ENCODE peak calls at places on chromosomes 16 and 17, in four cellular contexts. One of them, this sample, is unnamed.

GRCh38 chr17:63418540-63418939 is 27.6 kb downstream of the CYB561 start:
- DNase-seq in BE2C: no peak
- DNase-seq in A549: no peak
- DNase-seq in colonic mucosa: no peak
- DNase-seq in this sample: no peak

GRCh38 chr16:77585852-77586251 is 136.5 kb upstream of the NUDT7 start:
- DNase-seq in BE2C: no peak
- DNase-seq in A549: peak
- DNase-seq in colonic mucosa: no peak
- DNase-seq in this sample: no peak

GRCh38 chr17:30031214-30031869 is 85.3 kb upstream of the NSRP1 start:
- DNase-seq in colonic mucosa: no peak
- DNase-seq in A549: no peak
- DNase-seq in BE2C: no peak
- DNase-seq in this sample: no peak

GRCh38 chr17:36183001-36183810 is 6.8 kb upstream of the TBC1D3B start:
- DNase-seq in BE2C: peak
- DNase-seq in A549: peak
- DNase-seq in colonic mucosa: peak
- DNase-seq in this sample: peak

GRCh38 chr17:1554751-1555617 is 7.6 kb downstream of the PITPNA start:
- DNase-seq in A549: no peak
- DNase-seq in BE2C: no peak
- DNase-seq in colonic mucosa: no peak
- DNase-seq in this sample: peak

GRCh38 chr17:69874220-69874670 is 200.8 kb upstream of the KCNJ16 start:
- DNase-seq in A549: no peak
- DNase-seq in BE2C: no peak
- DNase-seq in colonic mucosa: no peak
- DNase-seq in this sample: no peak

GRCh38 chr17:38428643-38429371 is 543 bp downstream of the ARHGAP23 start:
- DNase-seq in A549: no peak
- DNase-seq in colonic mucosa: no peak
- DNase-seq in BE2C: no peak
- DNase-seq in this sample: peak

GRCh38 chr16:89129378-89129777 is 35.7 kb downstream of the ACSF3 start:
- DNase-seq in A549: no peak
- DNase-seq in colonic mucosa: no peak
- DNase-seq in BE2C: no peak
- DNase-seq in this sample: no peak

GRCh38 chr16:50209548-50210265 is 56.6 kb downstream of the TENT4B start:
- DNase-seq in A549: no peak
- DNase-seq in colonic mucosa: peak
- DNase-seq in BE2C: no peak
- DNase-seq in this sample: no peak

GRCh38 chr16:22314661-22315626 is 17.7 kb downstream of the POLR3E start:
- DNase-seq in colonic mucosa: no peak
- DNase-seq in A549: no peak
- DNase-seq in BE2C: no peak
- DNase-seq in this sample: no peak

GRCh38 chr17:82204831-82205719 is 7.6 kb downstream of the CCDC57 start:
- DNase-seq in BE2C: peak
- DNase-seq in colonic mucosa: no peak
- DNase-seq in A549: peak
- DNase-seq in this sample: no peak

GRCh38 chr17:68057531-68057952 is 22.0 kb downstream of the KPNA2 start:
- DNase-seq in colonic mucosa: peak
- DNase-seq in A549: peak
- DNase-seq in BE2C: peak
- DNase-seq in this sample: no peak

GRCh38 chr17:75634754-75635609 is 1.7 kb downstream of the SMIM5 start:
- DNase-seq in BE2C: no peak
- DNase-seq in A549: no peak
- DNase-seq in colonic mucosa: no peak
- DNase-seq in this sample: peak

GRCh38 chr17:37742114-37742761 is 2.6 kb downstream of the HNF1B start:
- DNase-seq in BE2C: no peak
- DNase-seq in A549: peak
- DNase-seq in colonic mucosa: no peak
- DNase-seq in this sample: no peak

GRCh38 chr17:19341641-19342610 is 20.6 kb downstream of the B9D1 start:
- DNase-seq in A549: no peak
- DNase-seq in colonic mucosa: no peak
- DNase-seq in BE2C: no peak
- DNase-seq in this sample: no peak

GRCh38 chr17:31888124-31888523 is 13.4 kb downstream of the UTP6 start:
- DNase-seq in A549: no peak
- DNase-seq in BE2C: no peak
- DNase-seq in colonic mucosa: no peak
- DNase-seq in this sample: no peak

GRCh38 chr17:57021226-57021940 is 43.5 kb downstream of the SCPEP1 start:
- DNase-seq in BE2C: no peak
- DNase-seq in colonic mucosa: peak
- DNase-seq in A549: peak
- DNase-seq in this sample: peak

GRCh38 chr17:81466564-81467472 is 45.8 kb downstream of the ACTG1 start:
- DNase-seq in A549: no peak
- DNase-seq in colonic mucosa: no peak
- DNase-seq in BE2C: no peak
- DNase-seq in this sample: no peak

GRCh38 chr17:56891751-56892150 is 22.1 kb downstream of the TRIM25 start:
- DNase-seq in colonic mucosa: no peak
- DNase-seq in A549: peak
- DNase-seq in BE2C: peak
- DNase-seq in this sample: peak

GRCh38 chr17:55730808-55731207 is 8.1 kb upstream of the TMEM100 start:
- DNase-seq in BE2C: no peak
- DNase-seq in A549: no peak
- DNase-seq in colonic mucosa: no peak
- DNase-seq in this sample: no peak

GRCh38 chr16:84194018-84194417 is 3.1 kb downstream of the ADAD2 start:
- DNase-seq in BE2C: no peak
- DNase-seq in colonic mucosa: no peak
- DNase-seq in A549: no peak
- DNase-seq in this sample: no peak

GRCh38 chr16:27242398-27242797 is 26.2 kb downstream of the NSMCE1 start:
- DNase-seq in BE2C: no peak
- DNase-seq in colonic mucosa: no peak
- DNase-seq in A549: no peak
- DNase-seq in this sample: no peak

GRCh38 chr17:40062347-40063033 is at the start of gene THRA:
- DNase-seq in colonic mucosa: peak
- DNase-seq in A549: no peak
- DNase-seq in BE2C: peak
- DNase-seq in this sample: peak

GRCh38 chr16:50306287-50306686 is 39.9 kb downstream of the ADCY7 start:
- DNase-seq in BE2C: no peak
- DNase-seq in A549: no peak
- DNase-seq in colonic mucosa: no peak
- DNase-seq in this sample: no peak

GRCh38 chr16:88773812-88774291 is 11.2 kb downstream of the PIEZO1 start:
- DNase-seq in colonic mucosa: peak
- DNase-seq in A549: no peak
- DNase-seq in BE2C: peak
- DNase-seq in this sample: peak

GRCh38 chr17:56833023-56833811 is 503 bp downstream of the C17orf67 start:
- DNase-seq in A549: peak
- DNase-seq in BE2C: peak
- DNase-seq in colonic mucosa: peak
- DNase-seq in this sample: peak

GRCh38 chr17:50169121-50169764 is 3.4 kb downstream of the SGCA start:
- DNase-seq in BE2C: peak
- DNase-seq in A549: peak
- DNase-seq in colonic mucosa: no peak
- DNase-seq in this sample: peak

GRCh38 chr17:77531641-77532040 is 390.9 kb downstream of the SEC14L1 start:
- DNase-seq in A549: no peak
- DNase-seq in colonic mucosa: no peak
- DNase-seq in BE2C: no peak
- DNase-seq in this sample: no peak

GRCh38 chr16:66512589-66513404 is 37.1 kb downstream of the TK2 start:
- DNase-seq in colonic mucosa: no peak
- DNase-seq in A549: peak
- DNase-seq in BE2C: no peak
- DNase-seq in this sample: no peak

GRCh38 chr16:72787519-72788268 is 260.2 kb downstream of the ZFHX3 start:
- DNase-seq in A549: no peak
- DNase-seq in BE2C: peak
- DNase-seq in colonic mucosa: peak
- DNase-seq in this sample: peak

GRCh38 chr16:58422809-58423208 is 30.5 kb downstream of the GINS3 start:
- DNase-seq in A549: no peak
- DNase-seq in BE2C: no peak
- DNase-seq in colonic mucosa: no peak
- DNase-seq in this sample: no peak

GRCh38 chr16:21599994-21600773 is 807 bp downstream of the METTL9 start:
- DNase-seq in A549: peak
- DNase-seq in colonic mucosa: peak
- DNase-seq in BE2C: no peak
- DNase-seq in this sample: peak

DNA sequence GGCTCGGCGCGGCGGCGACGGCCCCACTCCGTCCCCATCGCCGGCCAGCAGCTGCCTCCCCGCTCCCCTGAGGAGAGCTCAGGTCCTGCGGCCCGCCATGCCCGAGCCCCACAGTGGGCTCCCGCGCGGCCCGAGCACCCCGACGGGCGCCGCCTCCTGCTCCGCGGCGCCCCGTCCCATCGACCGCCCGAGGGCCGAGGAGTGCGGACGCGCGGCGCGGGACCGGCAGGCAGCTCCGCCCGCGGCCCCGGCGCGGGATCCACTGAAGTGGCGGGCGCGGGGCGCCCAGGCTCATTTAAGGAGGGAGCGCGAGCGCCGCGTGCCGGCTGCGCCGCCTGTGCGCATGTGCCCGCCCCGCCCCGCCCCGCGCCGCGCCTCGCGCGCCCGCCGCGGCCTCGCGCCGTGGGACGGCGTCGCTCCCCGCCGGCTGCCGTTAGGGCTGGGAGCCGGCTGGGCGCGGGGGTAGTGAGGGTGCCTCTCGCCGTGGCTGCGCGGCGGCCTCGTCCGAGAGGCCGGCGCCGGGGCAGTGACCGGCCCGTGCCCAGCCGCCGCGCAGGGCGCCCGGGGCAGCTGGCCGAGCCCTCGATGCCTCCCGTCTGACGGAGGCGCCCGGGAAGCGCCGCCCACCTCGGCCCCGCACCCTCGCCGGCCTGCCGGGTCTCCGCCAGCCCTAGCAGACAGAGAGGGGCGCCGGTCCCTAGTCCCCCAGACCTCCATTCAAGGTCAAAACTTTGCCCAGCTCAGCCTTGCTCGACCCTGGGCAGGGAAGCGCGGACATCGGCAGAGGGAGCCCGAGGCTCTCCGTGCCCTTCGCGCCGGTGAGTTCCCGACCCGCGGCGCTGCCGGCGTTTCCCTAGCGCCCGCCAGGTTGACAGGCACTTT is at the start of gene NETO2:
- DNase-seq in BE2C: peak
- DNase-seq in colonic mucosa: peak
- DNase-seq in A549: peak
- DNase-seq in this sample: peak
- TF ChIP-seq CTCF in BE2C: peak
- TF ChIP-seq CTCF in colonic mucosa: peak
- TF ChIP-seq CTCF in A549: peak
- TF ChIP-seq CTCF in this sample: peak

GRCh38 chr17:79031996-79032875 is 8.3 kb downstream of the C1QTNF1 start:
- DNase-seq in BE2C: no peak
- DNase-seq in A549: no peak
- DNase-seq in colonic mucosa: no peak
- DNase-seq in this sample: no peak
- TF ChIP-seq CTCF in BE2C: no peak
- TF ChIP-seq CTCF in A549: no peak
- TF ChIP-seq CTCF in colonic mucosa: no peak
- TF ChIP-seq CTCF in this sample: no peak

GRCh38 chr16:23432176-23433128 is 20.5 kb downstream of the COG7 start:
- DNase-seq in A549: peak
- DNase-seq in BE2C: no peak
- DNase-seq in colonic mucosa: no peak
- DNase-seq in this sample: no peak
- TF ChIP-seq CTCF in A549: no peak
- TF ChIP-seq CTCF in BE2C: peak
- TF ChIP-seq CTCF in colonic mucosa: peak
- TF ChIP-seq CTCF in this sample: no peak

GRCh38 chr17:42520540-42520951 is 15.5 kb upstream of the NAGLU start:
- DNase-seq in BE2C: peak
- DNase-seq in A549: no peak
- DNase-seq in colonic mucosa: no peak
- DNase-seq in this sample: no peak

GRCh38 chr17:42521036-42521435 is 15.0 kb upstream of the NAGLU start:
- DNase-seq in colonic mucosa: no peak
- DNase-seq in BE2C: no peak
- DNase-seq in A549: no peak
- DNase-seq in this sample: no peak

GRCh38 chr17:42518046-42518754 is 17.8 kb upstream of the NAGLU start:
- DNase-seq in A549: peak
- DNase-seq in BE2C: no peak
- DNase-seq in colonic mucosa: peak
- DNase-seq in this sample: peak

GRCh38 chr17:42518755-42519545 is 17.1 kb upstream of the NAGLU start:
- DNase-seq in colonic mucosa: peak
- DNase-seq in BE2C: peak
- DNase-seq in A549: peak
- DNase-seq in this sample: no peak

GRCh38 chr17:42519546-42520444 is 16.2 kb upstream of the NAGLU start:
- DNase-seq in A549: peak
- DNase-seq in colonic mucosa: peak
- DNase-seq in BE2C: no peak
- DNase-seq in this sample: peak
- TF ChIP-seq CTCF in A549: no peak
- TF ChIP-seq CTCF in colonic mucosa: no peak
- TF ChIP-seq CTCF in BE2C: no peak
- TF ChIP-seq CTCF in this sample: no peak

GRCh38 chr17:29027521-29027920 is 15.4 kb upstream of the PIPOX start:
- DNase-seq in colonic mucosa: no peak
- DNase-seq in BE2C: no peak
- DNase-seq in A549: no peak
- DNase-seq in this sample: no peak
- TF ChIP-seq CTCF in colonic mucosa: no peak
- TF ChIP-seq CTCF in BE2C: no peak
- TF ChIP-seq CTCF in A549: no peak
- TF ChIP-seq CTCF in this sample: no peak

DNA sequence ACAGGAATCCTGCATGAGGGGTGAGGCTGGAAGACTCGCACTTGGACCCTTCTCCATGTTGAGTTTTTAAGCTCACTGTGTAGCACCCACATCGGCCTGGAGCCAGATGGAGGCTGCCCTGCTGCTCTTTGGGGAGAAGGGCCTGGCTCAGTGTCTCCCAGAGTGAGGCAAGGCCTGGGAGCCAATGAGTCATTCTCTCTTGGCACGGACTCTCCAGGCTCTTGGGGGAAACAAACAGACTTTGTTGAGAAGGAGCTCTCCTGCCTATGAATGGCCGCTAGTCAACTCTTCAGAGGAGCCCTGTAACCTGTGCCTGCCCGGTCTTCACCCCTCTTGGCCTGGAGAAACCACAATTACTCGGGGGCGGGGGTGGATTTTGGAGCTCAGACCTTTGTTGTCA is 50.8 kb upstream of the MAF start:
- DNase-seq in A549: peak
- DNase-seq in colonic mucosa: peak
- DNase-seq in BE2C: no peak
- DNase-seq in this sample: no peak
- TF ChIP-seq CTCF in A549: no peak
- TF ChIP-seq CTCF in colonic mucosa: no peak
- TF ChIP-seq CTCF in BE2C: no peak
- TF ChIP-seq CTCF in this sample: no peak

GRCh38 chr17:51764387-51764971 is 394.0 kb downstream of the CA10 start:
- DNase-seq in A549: peak
- DNase-seq in BE2C: peak
- DNase-seq in colonic mucosa: peak
- DNase-seq in this sample: no peak
- TF ChIP-seq CTCF in A549: peak
- TF ChIP-seq CTCF in BE2C: peak
- TF ChIP-seq CTCF in colonic mucosa: peak
- TF ChIP-seq CTCF in this sample: peak